ENCODE peak calls at places on chromosomes 6 and 20, in ten cellular contexts. R, H, F, T, K, Y, Z, V, E and D are unnamed samples.

GRCh38 chr20:8744228-8744844 is 324.6 kb upstream of the PLCB4 start:
- DNase-seq in R (no peak), H (no peak), F (no peak), T (peak), K (no peak), Y (no peak), Z (no peak), V (no peak), E (no peak), D (no peak)

GRCh38 chr20:52722926-52723325 is 249.2 kb upstream of the TSHZ2 start:
- DNase-seq in R (no peak), H (no peak), F (no peak), T (no peak), K (no peak), Y (no peak), Z (no peak), V (no peak), E (no peak), D (no peak)

GRCh38 chr20:62318411-62319345 is 15.9 kb downstream of the ADRM1 start:
- DNase-seq in R (no peak), H (no peak), F (no peak), T (no peak), K (no peak), Y (no peak), Z (no peak), V (no peak), E (no peak), D (no peak)

GRCh38 chr6:10460096-10460495 is 45.2 kb upstream of the TFAP2A start:
- DNase-seq in R (no peak), H (no peak), F (no peak), T (no peak), K (no peak), Y (no peak), Z (no peak), V (no peak), E (no peak), D (no peak)

GRCh38 chr6:41596807-41597206 is 41.5 kb upstream of the MDFI start:
- DNase-seq in R (no peak), H (no peak), F (no peak), T (no peak), K (no peak), Y (no peak), Z (no peak), V (no peak), E (no peak), D (peak)

GRCh38 chr20:32580970-32581838 is 3.9 kb downstream of the NOL4L start:
- DNase-seq in R (peak), H (no peak), F (no peak), T (no peak), K (peak), Y (no peak), Z (peak), V (no peak), E (no peak), D (peak)

GRCh38 chr6:158769696-158770446 is 49.3 kb downstream of the EZR start:
- DNase-seq in R (no peak), H (no peak), F (no peak), T (no peak), K (peak), Y (no peak), Z (no peak), V (no peak), E (no peak), D (no peak)

GRCh38 chr20:33730946-33731692 is 677 bp upstream of the ZNF341 start:
- DNase-seq in R (no peak), H (no peak), F (no peak), T (no peak), K (no peak), Y (no peak), Z (no peak), V (no peak), E (no peak), D (no peak)

GRCh38 chr20:12028771-12029170 is 111.1 kb downstream of the BTBD3 start:
- DNase-seq in R (no peak), H (no peak), F (no peak), T (no peak), K (no peak), Y (no peak), Z (no peak), V (no peak), E (no peak), D (no peak)